ENCODE peak calls at places on chromosomes 3 and 15, in eight cellular contexts. B, D, V, C, T, H, F and O are unnamed samples.

GRCh38 chr3:71308836-71309235 is 274.7 kb downstream of the FOXP1 start:
- DNase-seq in B (no peak), D (no peak), V (no peak), C (no peak), T (no peak), H (no peak), F (no peak), O (no peak)

GRCh38 chr3:126828306-126828705 is 124.3 kb downstream of the CHCHD6 start:
- DNase-seq in B (peak), D (no peak), V (no peak), C (peak), T (peak), H (peak), F (no peak), O (no peak)

GRCh38 chr3:167733961-167734497 is 663 bp downstream of the PDCD10 start:
- DNase-seq in B (no peak), D (peak), V (no peak), C (no peak), T (no peak), H (no peak), F (no peak), O (peak)

GRCh38 chr15:37253877-37254276 is 153.5 kb upstream of the MEIS2 start:
- DNase-seq in B (no peak), D (peak), V (no peak), C (no peak), T (no peak), H (no peak), F (no peak), O (no peak)

GRCh38 chr15:34682673-34683072 is 72.1 kb downstream of the GJD2 start:
- DNase-seq in B (no peak), D (peak), V (peak), C (no peak), T (no peak), H (no peak), F (no peak), O (no peak)

GRCh38 chr3:165622356-165622755 is 214.9 kb downstream of the BCHE start:
- DNase-seq in B (no peak), D (no peak), V (no peak), C (no peak), T (no peak), H (no peak), F (no peak), O (no peak)

GRCh38 chr15:78737187-78737820 is 74.0 kb downstream of the ADAMTS7 start:
- DNase-seq in B (no peak), D (no peak), V (no peak), C (no peak), T (no peak), H (no peak), F (no peak), O (no peak)

GRCh38 chr3:197345381-197345780 is 47.0 kb upstream of the DLG1 start:
- DNase-seq in B (no peak), D (no peak), V (no peak), C (no peak), T (no peak), H (no peak), F (peak), O (no peak)

GRCh38 chr15:79990997-79991334 is 20.0 kb upstream of the BCL2A1 start:
- DNase-seq in B (no peak), D (no peak), V (no peak), C (no peak), T (no peak), H (no peak), F (peak), O (no peak)

GRCh38 chr3:175914785-175915184 is 1055.7 kb downstream of the NAALADL2 start:
- DNase-seq in B (no peak), D (peak), V (no peak), C (no peak), T (no peak), H (no peak), F (no peak), O (no peak)

GRCh38 chr3:100129944-100130343 is 15.6 kb upstream of the FILIP1L start:
- DNase-seq in B (no peak), D (no peak), V (no peak), C (no peak), T (no peak), H (no peak), F (no peak), O (no peak)
- TF ChIP-seq POLR2A in B (no peak), D (no peak), V (no peak), C (no peak), T (no peak), H (no peak), F (no peak), O (no peak)

GRCh38 chr3:122975924-122976293 is 51.7 kb downstream of the SEMA5B start:
- DNase-seq in B (no peak), D (peak), V (no peak), C (no peak), T (no peak), H (no peak), F (no peak), O (no peak)
- TF ChIP-seq POLR2A in B (no peak), D (no peak), V (no peak), C (no peak), T (no peak), H (no peak), F (no peak), O (no peak)

GRCh38 chr3:45841701-45842491 is at the start of gene LZTFL1:
- DNase-seq in B (peak), D (peak), V (peak), C (peak), T (peak), H (peak), F (peak), O (peak)
- TF ChIP-seq POLR2A in B (no peak), D (peak), V (peak), C (no peak), T (peak), H (no peak), F (peak), O (peak)

GRCh38 chr3:23913873-23914743 is 2.7 kb downstream of the NKIRAS1 start:
- DNase-seq in B (no peak), D (no peak), V (no peak), C (no peak), T (no peak), H (no peak), F (no peak), O (no peak)

GRCh38 chr3:23913182-23913581 is 3.6 kb downstream of the NKIRAS1 start:
- DNase-seq in B (no peak), D (no peak), V (no peak), C (no peak), T (no peak), H (no peak), F (no peak), O (no peak)

GRCh38 chr3:23916886-23917815 is at the start of the genes NKIRAS1 and RPL15:
- DNase-seq in B (peak), D (peak), V (peak), C (peak), T (peak), H (peak), F (peak), O (peak)

GRCh38 chr3:23916152-23916885 is 471 bp downstream of the NKIRAS1 start:
- DNase-seq in B (peak), D (no peak), V (no peak), C (no peak), T (no peak), H (no peak), F (no peak), O (no peak)

DNA sequence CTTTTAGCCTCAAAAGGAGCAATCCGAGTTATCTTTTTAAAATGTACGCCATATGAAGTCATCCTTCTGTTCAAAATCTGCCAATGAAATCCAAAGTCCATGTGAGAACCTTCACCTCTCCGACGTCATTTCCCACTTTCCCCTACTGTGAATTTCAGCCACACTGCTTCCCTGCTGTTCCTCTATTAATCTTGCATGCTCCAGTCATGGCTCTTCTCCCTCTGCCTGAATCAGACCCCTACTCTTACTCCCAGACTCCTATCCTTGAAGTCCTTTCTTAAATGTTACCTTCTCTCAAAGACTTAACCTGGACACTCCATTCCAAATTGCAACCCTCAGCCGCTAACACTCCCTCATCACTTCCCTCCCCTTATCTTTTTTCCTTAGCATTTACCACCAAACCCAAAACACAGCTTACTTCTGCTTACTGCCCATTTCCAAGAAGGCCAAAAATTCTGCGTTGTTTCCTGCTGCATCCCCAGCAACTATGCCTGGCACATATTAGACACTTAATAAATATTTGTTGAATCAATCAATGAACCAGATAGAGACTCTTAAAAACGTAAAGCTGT is 1.2 kb downstream of the NKIRAS1 start:
- DNase-seq in B (no peak), D (peak), V (no peak), C (no peak), T (no peak), H (no peak), F (no peak), O (peak)
- TF ChIP-seq POLR2A in B (no peak), D (no peak), V (no peak), C (no peak), T (no peak), H (no peak), F (no peak), O (no peak)

GRCh38 chr15:67050062-67050461 is 15.3 kb upstream of the SMAD3 start:
- DNase-seq in B (no peak), D (peak), V (no peak), C (peak), T (no peak), H (no peak), F (no peak), O (no peak)

GRCh38 chr15:67050522-67051087 is 14.8 kb upstream of the SMAD3 start:
- DNase-seq in B (no peak), D (no peak), V (no peak), C (peak), T (no peak), H (no peak), F (no peak), O (no peak)

GRCh38 chr15:67051088-67051659 is 14.2 kb upstream of the SMAD3 start:
- DNase-seq in B (no peak), D (no peak), V (no peak), C (peak), T (no peak), H (no peak), F (no peak), O (peak)

GRCh38 chr15:67048281-67049279 is 16.8 kb upstream of the SMAD3 start:
- DNase-seq in B (no peak), D (peak), V (no peak), C (peak), T (peak), H (no peak), F (peak), O (peak)

DNA sequence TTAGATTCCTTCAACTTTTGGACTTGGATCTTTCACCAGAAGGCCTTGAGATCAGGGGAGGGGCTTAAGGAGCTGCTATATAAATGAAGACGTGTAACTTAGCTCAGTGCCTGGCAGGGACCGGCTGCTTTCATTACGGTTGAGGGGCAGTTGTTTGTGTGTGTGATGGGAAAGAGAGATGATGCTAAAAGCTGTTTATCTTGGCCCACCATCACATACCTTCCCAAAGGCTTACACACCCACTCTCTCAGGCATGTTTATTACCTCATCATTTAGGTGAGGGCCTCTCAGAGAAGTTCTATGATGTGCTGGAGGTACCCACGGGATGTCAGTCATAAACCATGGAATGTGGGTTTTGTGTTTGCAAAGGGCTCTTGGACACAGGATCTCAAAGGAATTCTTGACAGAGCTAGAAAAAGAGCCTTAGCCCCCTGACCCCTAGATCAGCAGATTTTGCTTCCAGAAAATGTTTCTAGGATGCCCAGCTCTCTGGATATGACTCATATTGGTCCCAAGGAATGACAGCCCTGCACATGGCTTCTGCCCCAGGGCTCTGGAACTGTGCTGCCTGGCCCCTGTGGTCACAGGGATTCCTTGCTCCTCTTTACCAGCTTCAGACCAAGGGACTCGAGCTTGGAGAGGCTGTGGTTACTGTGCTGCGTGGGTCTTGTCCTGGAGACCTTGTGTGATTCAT is 15.9 kb upstream of the SMAD3 start:
- DNase-seq in B (no peak), D (peak), V (no peak), C (no peak), T (no peak), H (no peak), F (no peak), O (no peak)
- TF ChIP-seq POLR2A in B (no peak), D (no peak), V (no peak), C (no peak), T (no peak), H (no peak), F (peak), O (no peak)

DNA sequence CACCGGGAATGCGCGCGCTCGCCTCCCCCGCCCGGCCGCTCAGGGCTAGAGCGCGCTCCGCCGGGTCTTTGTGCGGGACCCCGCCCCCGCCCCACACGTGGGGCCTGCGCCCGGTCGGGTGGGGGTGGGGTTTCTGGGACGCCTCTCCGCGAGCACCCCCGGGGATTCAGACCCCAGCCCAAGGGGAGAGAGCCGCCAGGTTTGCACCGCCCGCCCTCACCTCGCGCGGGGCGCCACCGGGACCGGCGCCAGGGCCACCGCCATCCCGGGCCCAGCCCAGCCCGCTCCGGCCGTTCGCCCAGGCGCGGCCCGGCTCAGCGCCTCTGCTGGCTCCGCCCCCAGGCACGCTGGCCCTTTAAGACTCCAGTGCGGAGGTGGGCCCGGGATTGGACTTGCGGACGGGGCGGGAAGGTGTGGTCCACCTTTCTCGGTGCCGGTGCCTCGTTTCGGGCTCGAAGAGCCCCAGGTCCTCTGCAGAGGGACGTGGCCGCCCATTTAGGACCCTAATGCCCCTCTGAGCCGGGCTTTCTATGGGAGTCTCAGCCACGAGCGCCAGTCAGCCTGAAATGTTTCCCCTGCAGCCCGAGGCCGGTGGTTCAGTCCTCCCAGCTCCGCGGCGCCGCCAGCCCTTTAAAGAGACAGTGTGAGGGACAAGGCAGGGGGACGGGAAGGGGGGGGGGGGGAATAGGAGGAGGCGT is 1.2 kb downstream of the HYAL2 start:
- DNase-seq in B (peak), D (peak), V (peak), C (peak), T (peak), H (peak), F (peak), O (peak)
- TF ChIP-seq POLR2A in B (no peak), D (peak), V (peak), C (no peak), T (peak), H (peak), F (peak), O (peak)

GRCh38 chr15:68819451-68820204 is 1.1 kb downstream of the ANP32A start:
- DNase-seq in B (no peak), D (peak), V (no peak), C (peak), T (peak), H (peak), F (peak), O (peak)

GRCh38 chr15:68818088-68818670 is 2.5 kb downstream of the ANP32A start:
- DNase-seq in B (no peak), D (peak), V (no peak), C (peak), T (peak), H (peak), F (peak), O (peak)

GRCh38 chr15:68817304-68818087 is 3.2 kb downstream of the ANP32A start:
- DNase-seq in B (no peak), D (peak), V (no peak), C (peak), T (peak), H (peak), F (peak), O (peak)

GRCh38 chr15:68820205-68820588 is 498 bp downstream of the ANP32A start:
- DNase-seq in B (no peak), D (no peak), V (no peak), C (peak), T (peak), H (peak), F (peak), O (peak)

DNA sequence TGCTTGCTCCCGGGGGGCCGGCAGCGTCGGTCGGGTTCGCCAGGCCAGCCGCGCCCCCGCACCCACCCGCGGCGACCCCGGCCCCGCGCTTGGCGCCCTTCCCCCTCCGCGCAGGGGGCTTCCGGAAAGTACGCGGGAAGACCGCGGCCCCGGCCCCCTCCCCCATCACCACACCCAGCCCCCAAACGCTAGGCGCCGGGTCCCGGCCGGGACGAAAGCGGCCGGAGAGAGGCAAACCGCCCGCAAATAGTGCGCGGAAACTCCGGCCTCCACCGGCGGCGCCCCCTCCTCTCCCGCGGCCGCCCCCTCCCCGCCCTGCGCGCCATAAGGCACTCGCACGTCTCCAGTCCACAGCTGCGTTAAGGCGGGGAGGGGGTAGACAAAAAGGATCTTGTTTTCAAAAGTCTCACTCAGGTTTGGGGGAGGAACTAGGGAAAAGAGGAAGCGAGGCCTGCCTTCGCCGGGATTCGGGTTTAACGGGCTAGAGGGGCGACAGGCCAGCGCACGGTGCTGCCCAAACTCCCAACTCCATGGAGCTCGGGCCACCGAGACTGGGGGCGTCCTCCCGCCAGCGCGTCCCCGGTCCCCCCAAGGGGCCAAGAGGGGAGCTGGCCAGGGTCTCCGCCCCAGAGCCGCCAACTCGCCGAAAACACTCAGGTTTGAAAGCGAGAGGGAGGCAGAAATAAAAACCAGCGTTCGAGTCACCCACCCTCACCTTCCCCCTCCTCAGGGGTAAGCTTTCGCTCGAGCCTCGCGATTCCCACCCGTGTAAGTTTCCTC is 1.8 kb downstream of the ANP32A start:
- DNase-seq in B (no peak), D (no peak), V (no peak), C (peak), T (peak), H (peak), F (peak), O (peak)
- TF ChIP-seq POLR2A in B (no peak), D (no peak), V (no peak), C (no peak), T (no peak), H (no peak), F (peak), O (no peak)